ENCODE peak calls at places on chromosomes 16 and 17, in four cellular contexts. One of them, this sample, is unnamed. For H3K27me3, the result is how much of the 10 kb centered on the place peaks cover.

GRCh38 chr17:41528959-41529353 is 848 bp upstream of the KRT19 start:
- DNase-seq in cardiac muscle cell: no peak
- DNase-seq in Panc1: no peak
- DNase-seq in transverse colon: peak
- DNase-seq in this sample: no peak

GRCh38 chr16:65079549-65079948 is 42.3 kb downstream of the CDH11 start:
- DNase-seq in cardiac muscle cell: no peak
- DNase-seq in Panc1: no peak
- DNase-seq in transverse colon: no peak
- DNase-seq in this sample: no peak

GRCh38 chr17:79192503-79193500 is 118.2 kb downstream of the ENGASE start:
- DNase-seq in cardiac muscle cell: peak
- DNase-seq in Panc1: no peak
- DNase-seq in transverse colon: no peak
- DNase-seq in this sample: no peak

GRCh38 chr16:15492091-15492740 is 57.8 kb downstream of the BMERB1 start:
- DNase-seq in cardiac muscle cell: no peak
- DNase-seq in Panc1: no peak
- DNase-seq in transverse colon: no peak
- DNase-seq in this sample: no peak

GRCh38 chr16:73015612-73016487 is 32.1 kb downstream of the ZFHX3 start:
- DNase-seq in cardiac muscle cell: no peak
- DNase-seq in Panc1: no peak
- DNase-seq in transverse colon: peak
- DNase-seq in this sample: no peak

GRCh38 chr17:44905006-44906000 is 6.1 kb upstream of the EFTUD2 start:
- DNase-seq in cardiac muscle cell: no peak
- DNase-seq in Panc1: no peak
- DNase-seq in transverse colon: peak
- DNase-seq in this sample: no peak

GRCh38 chr17:350706-351435 is 1.7 kb downstream of the RPH3AL start:
- DNase-seq in cardiac muscle cell: peak
- DNase-seq in Panc1: no peak
- DNase-seq in transverse colon: peak
- DNase-seq in this sample: no peak

GRCh38 chr16:71472041-71472440 is 10.0 kb upstream of the ZNF23 start:
- DNase-seq in cardiac muscle cell: no peak
- DNase-seq in Panc1: no peak
- DNase-seq in transverse colon: no peak
- DNase-seq in this sample: no peak

GRCh38 chr17:32206816-32207215 is 58.8 kb upstream of the RHBDL3 start:
- DNase-seq in cardiac muscle cell: peak
- DNase-seq in Panc1: no peak
- DNase-seq in transverse colon: no peak
- DNase-seq in this sample: no peak

GRCh38 chr17:30021708-30022317 is 80.4 kb downstream of the EFCAB5 start:
- DNase-seq in cardiac muscle cell: peak
- DNase-seq in Panc1: peak
- DNase-seq in transverse colon: no peak
- DNase-seq in this sample: no peak

GRCh38 chr17:61221181-61221580 is 178.5 kb upstream of the TBX2 start:
- DNase-seq in cardiac muscle cell: no peak
- DNase-seq in Panc1: no peak
- DNase-seq in transverse colon: no peak
- DNase-seq in this sample: no peak

GRCh38 chr17:79776378-79777165 is 1.4 kb upstream of the CBX2 start:
- DNase-seq in cardiac muscle cell: no peak
- DNase-seq in Panc1: no peak
- DNase-seq in transverse colon: no peak
- DNase-seq in this sample: no peak

GRCh38 chr17:60468371-60468770 is 46.1 kb downstream of the CHCT1 start:
- DNase-seq in cardiac muscle cell: no peak
- DNase-seq in Panc1: no peak
- DNase-seq in transverse colon: no peak
- DNase-seq in this sample: no peak

GRCh38 chr17:43721537-43722268 is 36.9 kb downstream of the SOST start:
- DNase-seq in cardiac muscle cell: peak
- DNase-seq in Panc1: no peak
- DNase-seq in transverse colon: no peak
- DNase-seq in this sample: no peak

GRCh38 chr16:47358816-47359215 is 102.0 kb downstream of the ITFG1 start:
- DNase-seq in cardiac muscle cell: no peak
- DNase-seq in Panc1: no peak
- DNase-seq in transverse colon: no peak
- DNase-seq in this sample: no peak

GRCh38 chr16:56203052-56203451 is 11.8 kb downstream of the GNAO1 start:
- DNase-seq in cardiac muscle cell: peak
- DNase-seq in Panc1: no peak
- DNase-seq in transverse colon: peak
- DNase-seq in this sample: no peak

GRCh38 chr16:85982563-85982939 is 83.6 kb downstream of the IRF8 start:
- DNase-seq in cardiac muscle cell: no peak
- DNase-seq in Panc1: no peak
- DNase-seq in transverse colon: peak
- DNase-seq in this sample: no peak
- H3K27me3 ChIP-seq in cardiac muscle cell: under half
- H3K27me3 ChIP-seq in Panc1: under half
- H3K27me3 ChIP-seq in transverse colon: under half
- H3K27me3 ChIP-seq in this sample: under half

GRCh38 chr16:30046178-30046577 is 15.1 kb upstream of the TLCD3B start:
- DNase-seq in cardiac muscle cell: no peak
- DNase-seq in Panc1: no peak
- DNase-seq in transverse colon: no peak
- DNase-seq in this sample: no peak

GRCh38 chr16:30046588-30046987 is 15.5 kb upstream of the TLCD3B start:
- DNase-seq in cardiac muscle cell: no peak
- DNase-seq in Panc1: no peak
- DNase-seq in transverse colon: no peak
- DNase-seq in this sample: no peak

GRCh38 chr16:30040221-30040620 is 9.2 kb upstream of the TLCD3B start:
- DNase-seq in cardiac muscle cell: no peak
- DNase-seq in Panc1: no peak
- DNase-seq in transverse colon: no peak
- DNase-seq in this sample: no peak

DNA sequence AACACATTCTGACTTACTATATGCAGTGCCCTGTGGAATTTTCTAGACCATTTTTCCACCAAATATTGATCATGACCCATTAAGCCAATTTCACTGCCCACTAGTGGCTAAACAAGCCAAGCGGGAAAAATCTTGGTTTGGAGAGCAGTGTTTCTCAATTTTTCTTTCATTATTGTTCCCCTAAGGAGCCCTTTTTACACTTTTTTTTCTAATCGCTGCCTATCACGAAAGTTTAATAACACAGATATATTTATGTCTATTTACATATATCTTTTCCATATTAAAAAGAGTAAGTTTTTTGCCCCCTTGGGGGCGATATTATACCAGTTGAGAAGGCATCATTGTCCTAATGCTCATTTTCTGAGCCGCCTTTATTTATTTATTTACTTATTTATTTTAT is 10.8 kb upstream of the TLCD3B start:
- DNase-seq in cardiac muscle cell: peak
- DNase-seq in Panc1: no peak
- DNase-seq in transverse colon: no peak
- DNase-seq in this sample: no peak
- TF ChIP-seq CTCF in cardiac muscle cell: peak
- TF ChIP-seq CTCF in Panc1: no peak
- TF ChIP-seq CTCF in transverse colon: no peak
- TF ChIP-seq CTCF in this sample: peak

GRCh38 chr17:34382586-34383224 is 19.7 kb upstream of the CCL1 start:
- DNase-seq in cardiac muscle cell: no peak
- DNase-seq in Panc1: no peak
- DNase-seq in transverse colon: peak
- DNase-seq in this sample: no peak
- H3K4me3 ChIP-seq in cardiac muscle cell: no peak
- H3K4me3 ChIP-seq in Panc1: no peak
- H3K4me3 ChIP-seq in transverse colon: no peak
- H3K4me3 ChIP-seq in this sample: no peak

GRCh38 chr17:47775181-47775580 is 42.1 kb downstream of the TBX21 start:
- DNase-seq in cardiac muscle cell: no peak
- DNase-seq in Panc1: no peak
- DNase-seq in transverse colon: no peak
- DNase-seq in this sample: no peak
- H3K27me3 ChIP-seq in cardiac muscle cell: under half
- H3K27me3 ChIP-seq in Panc1: under half
- H3K27me3 ChIP-seq in transverse colon: half or more
- H3K27me3 ChIP-seq in this sample: half or more